ENCODE peak calls at places on chromosomes 2 and 18, in six cellular contexts. One of them, this sample, is unnamed.

GRCh38 chr2:234060236-234060635 is 9.7 kb downstream of the SPP2 start:
- DNase-seq in GM12891: no peak
- DNase-seq in HepG2: no peak
- DNase-seq in H1: no peak
- DNase-seq in GM12878: no peak
- DNase-seq in K562: no peak
- DNase-seq in this sample: no peak

GRCh38 chr18:80103231-80103630 is 5.8 kb upstream of the ADNP2 start:
- DNase-seq in GM12891: no peak
- DNase-seq in HepG2: no peak
- DNase-seq in H1: no peak
- DNase-seq in GM12878: no peak
- DNase-seq in K562: no peak
- DNase-seq in this sample: no peak

GRCh38 chr18:14921547-14921946 is 173.6 kb downstream of the ANKRD30B start:
- DNase-seq in GM12891: no peak
- DNase-seq in HepG2: no peak
- DNase-seq in H1: no peak
- DNase-seq in GM12878: no peak
- DNase-seq in K562: no peak
- DNase-seq in this sample: no peak

GRCh38 chr2:195590199-195590865 is 66.7 kb upstream of the SLC39A10 start:
- DNase-seq in GM12891: no peak
- DNase-seq in HepG2: no peak
- DNase-seq in H1: no peak
- DNase-seq in GM12878: no peak
- DNase-seq in K562: no peak
- DNase-seq in this sample: no peak

GRCh38 chr2:7738596-7738995 is 821.4 kb downstream of the RNF144A start:
- DNase-seq in GM12891: no peak
- DNase-seq in HepG2: no peak
- DNase-seq in H1: no peak
- DNase-seq in GM12878: no peak
- DNase-seq in K562: no peak
- DNase-seq in this sample: no peak

GRCh38 chr2:144320491-144320890 is 199.4 kb downstream of the ZEB2 start:
- DNase-seq in GM12891: no peak
- DNase-seq in HepG2: no peak
- DNase-seq in H1: no peak
- DNase-seq in GM12878: no peak
- DNase-seq in K562: no peak
- DNase-seq in this sample: no peak

GRCh38 chr2:59680863-59681262 is 872.6 kb downstream of the BCL11A start:
- DNase-seq in GM12891: no peak
- DNase-seq in HepG2: no peak
- DNase-seq in H1: no peak
- DNase-seq in GM12878: no peak
- DNase-seq in K562: no peak
- DNase-seq in this sample: no peak

GRCh38 chr2:181104512-181105121 is 124.2 kb downstream of the UBE2E3 start:
- DNase-seq in GM12891: no peak
- DNase-seq in HepG2: peak
- DNase-seq in H1: no peak
- DNase-seq in GM12878: no peak
- DNase-seq in K562: peak
- DNase-seq in this sample: no peak

GRCh38 chr18:33837191-33837590 is 259.2 kb downstream of the ASXL3 start:
- DNase-seq in GM12891: no peak
- DNase-seq in HepG2: no peak
- DNase-seq in H1: no peak
- DNase-seq in GM12878: no peak
- DNase-seq in K562: no peak
- DNase-seq in this sample: no peak

GRCh38 chr2:47007221-47007825 is 91.7 kb upstream of the MCFD2 start:
- DNase-seq in GM12891: no peak
- DNase-seq in HepG2: no peak
- DNase-seq in H1: no peak
- DNase-seq in GM12878: no peak
- DNase-seq in K562: no peak
- DNase-seq in this sample: no peak

GRCh38 chr2:241798081-241798630 is 10.8 kb upstream of the NEU4 start:
- DNase-seq in GM12891: peak
- DNase-seq in HepG2: no peak
- DNase-seq in H1: no peak
- DNase-seq in GM12878: no peak
- DNase-seq in K562: no peak
- DNase-seq in this sample: no peak

GRCh38 chr2:237692601-237693079 is 65.3 kb downstream of the LRRFIP1 start:
- DNase-seq in GM12891: no peak
- DNase-seq in HepG2: no peak
- DNase-seq in H1: no peak
- DNase-seq in GM12878: no peak
- DNase-seq in K562: no peak
- DNase-seq in this sample: no peak

GRCh38 chr2:207288628-207289027 is 122.9 kb upstream of the KLF7 start:
- DNase-seq in GM12891: no peak
- DNase-seq in HepG2: no peak
- DNase-seq in H1: no peak
- DNase-seq in GM12878: peak
- DNase-seq in K562: no peak
- DNase-seq in this sample: no peak

GRCh38 chr2:7671312-7671711 is 754.1 kb downstream of the RNF144A start:
- DNase-seq in GM12891: no peak
- DNase-seq in HepG2: no peak
- DNase-seq in H1: no peak
- DNase-seq in GM12878: no peak
- DNase-seq in K562: no peak
- DNase-seq in this sample: no peak

GRCh38 chr18:46754188-46754587 is 2.7 kb downstream of the ST8SIA5 start:
- DNase-seq in GM12891: no peak
- DNase-seq in HepG2: no peak
- DNase-seq in H1: no peak
- DNase-seq in GM12878: peak
- DNase-seq in K562: no peak
- DNase-seq in this sample: no peak

GRCh38 chr18:38362286-38362792 is 796.7 kb upstream of the CELF4 start:
- DNase-seq in GM12891: no peak
- DNase-seq in HepG2: no peak
- DNase-seq in H1: no peak
- DNase-seq in GM12878: no peak
- DNase-seq in K562: no peak
- DNase-seq in this sample: no peak

GRCh38 chr18:25169701-25170100 is 182.3 kb downstream of the ZNF521 start:
- DNase-seq in GM12891: no peak
- DNase-seq in HepG2: no peak
- DNase-seq in H1: no peak
- DNase-seq in GM12878: no peak
- DNase-seq in K562: no peak
- DNase-seq in this sample: no peak

GRCh38 chr2:113716291-113716690 is 40.2 kb downstream of the SLC35F5 start:
- DNase-seq in GM12891: no peak
- DNase-seq in HepG2: no peak
- DNase-seq in H1: no peak
- DNase-seq in GM12878: no peak
- DNase-seq in K562: no peak
- DNase-seq in this sample: no peak

GRCh38 chr2:7007846-7008741 is 90.9 kb downstream of the RNF144A start:
- DNase-seq in GM12891: no peak
- DNase-seq in HepG2: no peak
- DNase-seq in H1: no peak
- DNase-seq in GM12878: peak
- DNase-seq in K562: peak
- DNase-seq in this sample: no peak

GRCh38 chr2:28292491-28292890 is 100.2 kb upstream of the FOSL2 start:
- DNase-seq in GM12891: no peak
- DNase-seq in HepG2: no peak
- DNase-seq in H1: no peak
- DNase-seq in GM12878: no peak
- DNase-seq in K562: no peak
- DNase-seq in this sample: no peak

GRCh38 chr2:50720695-50721314 is 311.1 kb downstream of the NRXN1 start:
- DNase-seq in GM12891: no peak
- DNase-seq in HepG2: no peak
- DNase-seq in H1: no peak
- DNase-seq in GM12878: no peak
- DNase-seq in K562: no peak
- DNase-seq in this sample: no peak

GRCh38 chr2:147872967-147873366 is 28.1 kb downstream of the ACVR2A start:
- DNase-seq in GM12891: no peak
- DNase-seq in HepG2: no peak
- DNase-seq in H1: no peak
- DNase-seq in GM12878: no peak
- DNase-seq in K562: no peak
- DNase-seq in this sample: no peak

GRCh38 chr2:238939521-238940403 is 91.9 kb downstream of the TWIST2 start:
- DNase-seq in GM12891: no peak
- DNase-seq in HepG2: no peak
- DNase-seq in H1: no peak
- DNase-seq in GM12878: no peak
- DNase-seq in K562: no peak
- DNase-seq in this sample: no peak

GRCh38 chr2:86661333-86661732 is 37.7 kb upstream of the RNF103 start:
- DNase-seq in GM12891: no peak
- DNase-seq in HepG2: no peak
- DNase-seq in H1: no peak
- DNase-seq in GM12878: no peak
- DNase-seq in K562: peak
- DNase-seq in this sample: no peak

GRCh38 chr18:74060511-74061028 is 87.1 kb downstream of the FBXO15 start:
- DNase-seq in GM12891: no peak
- DNase-seq in HepG2: no peak
- DNase-seq in H1: no peak
- DNase-seq in GM12878: no peak
- DNase-seq in K562: no peak
- DNase-seq in this sample: no peak

GRCh38 chr2:129008881-129009554 is 690.4 kb upstream of the HS6ST1 start:
- DNase-seq in GM12891: no peak
- DNase-seq in HepG2: no peak
- DNase-seq in H1: no peak
- DNase-seq in GM12878: no peak
- DNase-seq in K562: no peak
- DNase-seq in this sample: no peak

DNA sequence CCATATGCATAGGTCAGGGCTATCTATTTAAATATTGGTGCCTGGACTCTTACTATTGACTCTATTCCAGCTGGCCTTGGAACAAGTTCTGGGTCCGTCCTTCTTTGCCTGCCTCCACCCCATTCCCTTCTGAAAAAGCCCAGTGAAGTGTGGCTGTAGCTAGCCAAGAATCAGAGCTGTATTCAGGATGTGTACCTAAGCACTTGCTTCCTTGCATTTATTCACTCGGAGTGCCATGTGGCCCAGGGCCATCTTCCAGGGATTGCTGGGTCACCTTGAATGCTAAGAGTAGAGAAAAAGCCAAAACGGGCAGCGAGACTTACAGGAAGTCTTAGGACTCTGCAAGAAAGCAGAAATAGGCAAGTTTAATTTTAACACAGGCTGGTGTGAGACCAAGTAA is 4.0 kb downstream of the ITGA6 start:
- DNase-seq in GM12891: no peak
- DNase-seq in HepG2: no peak
- DNase-seq in H1: no peak
- DNase-seq in GM12878: no peak
- DNase-seq in K562: no peak
- DNase-seq in this sample: no peak
- TF ChIP-seq TAF1 in GM12891: no peak
- TF ChIP-seq TAF1 in HepG2: no peak
- TF ChIP-seq TAF1 in H1: no peak
- TF ChIP-seq TAF1 in GM12878: no peak
- TF ChIP-seq TAF1 in K562: no peak
- TF ChIP-seq TAF1 in this sample: no peak

GRCh38 chr2:231605607-231606091 is 13.0 kb downstream of the TEX44 start:
- DNase-seq in GM12891: no peak
- DNase-seq in HepG2: no peak
- DNase-seq in H1: no peak
- DNase-seq in GM12878: no peak
- DNase-seq in K562: no peak
- DNase-seq in this sample: no peak

GRCh38 chr2:231602874-231603467 is 10.3 kb downstream of the TEX44 start:
- DNase-seq in GM12891: no peak
- DNase-seq in HepG2: no peak
- DNase-seq in H1: no peak
- DNase-seq in GM12878: no peak
- DNase-seq in K562: no peak
- DNase-seq in this sample: no peak

GRCh38 chr2:231601356-231602229 is 8.9 kb downstream of the TEX44 start:
- DNase-seq in GM12891: peak
- DNase-seq in HepG2: peak
- DNase-seq in H1: peak
- DNase-seq in GM12878: no peak
- DNase-seq in K562: peak
- DNase-seq in this sample: peak

GRCh38 chr2:231604685-231605606 is 12.3 kb downstream of the TEX44 start:
- DNase-seq in GM12891: peak
- DNase-seq in HepG2: peak
- DNase-seq in H1: peak
- DNase-seq in GM12878: peak
- DNase-seq in K562: peak
- DNase-seq in this sample: peak

GRCh38 chr2:231604101-231604684 is 11.5 kb downstream of the TEX44 start:
- DNase-seq in GM12891: peak
- DNase-seq in HepG2: peak
- DNase-seq in H1: peak
- DNase-seq in GM12878: no peak
- DNase-seq in K562: peak
- DNase-seq in this sample: no peak
- TF ChIP-seq POLR2A in GM12891: no peak
- TF ChIP-seq POLR2A in HepG2: no peak
- TF ChIP-seq POLR2A in H1: no peak
- TF ChIP-seq POLR2A in GM12878: no peak
- TF ChIP-seq POLR2A in K562: no peak
- TF ChIP-seq POLR2A in this sample: peak

DNA sequence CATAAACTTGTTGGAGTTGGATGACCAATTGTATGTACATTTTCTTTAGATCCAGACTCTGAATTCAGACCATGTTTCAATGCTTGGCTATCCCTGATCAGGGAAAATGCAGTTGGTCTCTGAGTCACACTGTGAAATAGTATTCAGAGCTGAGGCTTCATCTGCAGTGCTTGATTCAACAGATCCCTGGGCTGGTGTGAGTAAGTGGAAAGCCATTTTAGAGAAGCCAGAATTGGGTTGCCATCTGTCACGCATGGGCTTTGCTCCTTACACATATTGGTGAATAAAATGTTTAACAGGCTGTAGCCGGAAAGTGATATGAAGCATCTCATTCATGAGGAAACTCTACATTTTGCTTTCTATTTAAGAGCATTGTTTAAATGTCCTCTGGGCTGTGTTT is 50.0 kb upstream of the ACYP2 start:
- DNase-seq in GM12891: no peak
- DNase-seq in HepG2: no peak
- DNase-seq in H1: no peak
- DNase-seq in GM12878: no peak
- DNase-seq in K562: no peak
- DNase-seq in this sample: no peak
- TF ChIP-seq TAF1 in GM12891: no peak
- TF ChIP-seq TAF1 in HepG2: no peak
- TF ChIP-seq TAF1 in H1: no peak
- TF ChIP-seq TAF1 in GM12878: no peak
- TF ChIP-seq TAF1 in K562: no peak
- TF ChIP-seq TAF1 in this sample: no peak

GRCh38 chr2:202375611-202376408 is at the start of gene BMPR2:
- DNase-seq in GM12891: peak
- DNase-seq in HepG2: peak
- DNase-seq in H1: peak
- DNase-seq in GM12878: no peak
- DNase-seq in K562: peak
- DNase-seq in this sample: peak
- TF ChIP-seq POLR2A in GM12891: peak
- TF ChIP-seq POLR2A in HepG2: peak
- TF ChIP-seq POLR2A in H1: peak
- TF ChIP-seq POLR2A in GM12878: peak
- TF ChIP-seq POLR2A in K562: peak
- TF ChIP-seq POLR2A in this sample: peak

This sample was measured in GM12892.